ENCODE peak calls at places on chromosomes 11 and 22, in four cellular contexts. K is HCT116, W is A549, O is IMR-90. C is an unnamed sample.

GRCh38 chr11:12122083-12122482 is 11.7 kb downstream of the MICAL2 start:
- DNase-seq in K (peak), W (peak), O (no peak), C (peak)

GRCh38 chr22:39519681-39520053 is 695 bp upstream of the ATF4 start:
- DNase-seq in K (no peak), W (peak), O (no peak), C (peak)

GRCh38 chr11:13440100-13440855 is 22.7 kb downstream of the BTBD10 start:
- DNase-seq in K (peak), W (peak), O (peak), C (no peak)

GRCh38 chr11:27276141-27276540 is 86.9 kb downstream of the CCDC34 start:
- DNase-seq in K (no peak), W (no peak), O (no peak), C (no peak)

GRCh38 chr22:27752771-27753170 is 48.8 kb downstream of the MN1 start:
- DNase-seq in K (no peak), W (no peak), O (no peak), C (no peak)

GRCh38 chr11:117820071-117820470 is 4.5 kb downstream of the FXYD2 start:
- DNase-seq in K (no peak), W (no peak), O (no peak), C (no peak)

GRCh38 chr11:85029964-85030363 is 597.2 kb downstream of the DLG2 start:
- DNase-seq in K (no peak), W (no peak), O (peak), C (no peak)

GRCh38 chr11:103051986-103052385 is 40.0 kb downstream of the DCUN1D5 start:
- DNase-seq in K (no peak), W (no peak), O (peak), C (no peak)

GRCh38 chr11:60993611-60994010 is 22.1 kb downstream of the CD6 start:
- DNase-seq in K (no peak), W (no peak), O (no peak), C (no peak)

GRCh38 chr11:57544566-57544965 is 7.2 kb downstream of the SMTNL1 start:
- DNase-seq in K (no peak), W (no peak), O (no peak), C (no peak)

GRCh38 chr11:129951201-129951882 is 51.3 kb downstream of the PRDM10 start:
- DNase-seq in K (no peak), W (no peak), O (no peak), C (no peak)

GRCh38 chr22:19527861-19528417 is 3.7 kb upstream of the CLDN5 start:
- DNase-seq in K (no peak), W (no peak), O (peak), C (no peak)

GRCh38 chr22:43998865-43999264 is 25.2 kb upstream of the PARVB start:
- DNase-seq in K (no peak), W (no peak), O (no peak), C (no peak)

GRCh38 chr11:114088836-114089235 is 29.3 kb downstream of the ZBTB16 start:
- DNase-seq in K (no peak), W (no peak), O (no peak), C (no peak)

GRCh38 chr11:75371930-75372876 is 20.7 kb upstream of the ARRB1 start:
- DNase-seq in K (no peak), W (peak), O (no peak), C (no peak)

GRCh38 chr11:16791494-16791961 is 53.1 kb downstream of the C11orf58 start:
- DNase-seq in K (peak), W (peak), O (peak), C (no peak)

GRCh38 chr11:28559497-28559896 is 451.3 kb downstream of the METTL15 start:
- DNase-seq in K (no peak), W (no peak), O (peak), C (no peak)

GRCh38 chr11:22668005-22668796 is 1.8 kb downstream of the GAS2 start:
- DNase-seq in K (no peak), W (no peak), O (no peak), C (no peak)

GRCh38 chr11:22666320-22666699 is at the start of gene GAS2:
- DNase-seq in K (no peak), W (no peak), O (peak), C (no peak)

GRCh38 chr11:22670803-22671202 is 4.4 kb downstream of the GAS2 start:
- DNase-seq in K (no peak), W (no peak), O (peak), C (no peak)

GRCh38 chr11:22669368-22669767 is 3.0 kb downstream of the GAS2 start:
- DNase-seq in K (no peak), W (no peak), O (no peak), C (no peak)

GRCh38 chr11:22666700-22667439 is 459 bp downstream of the GAS2 start:
- DNase-seq in K (no peak), W (no peak), O (no peak), C (no peak)
- TF ChIP-seq POLR2A in K (no peak), W (no peak), O (no peak), C (no peak)

GRCh38 chr22:42866100-42866499 is 9.0 kb upstream of the ARFGAP3 start:
- DNase-seq in K (no peak), W (no peak), O (no peak), C (no peak)

GRCh38 chr22:42869888-42870480 is 12.9 kb upstream of the ARFGAP3 start:
- DNase-seq in K (no peak), W (no peak), O (no peak), C (no peak)

GRCh38 chr22:42869463-42869862 is 12.4 kb upstream of the ARFGAP3 start:
- DNase-seq in K (no peak), W (no peak), O (no peak), C (no peak)

GRCh38 chr22:42871146-42872050 is 14.3 kb upstream of the ARFGAP3 start:
- DNase-seq in K (no peak), W (no peak), O (no peak), C (no peak)

GRCh38 chr22:42868751-42869251 is 11.7 kb upstream of the ARFGAP3 start:
- DNase-seq in K (no peak), W (no peak), O (peak), C (no peak)
- TF ChIP-seq POLR2A in K (no peak), W (no peak), O (no peak), C (no peak)

GRCh38 chr11:112086422-112087191 is at the start of the genes SDHD and TIMM8B:
- DNase-seq in K (peak), W (peak), O (peak), C (peak)
- TF ChIP-seq POLR2A in K (peak), W (peak), O (peak), C (peak)

GRCh38 chr11:65487467-65488272 is 11.2 kb upstream of the MALAT1 start:
- DNase-seq in K (peak), W (peak), O (peak), C (peak)
- TF ChIP-seq POLR2A in K (no peak), W (no peak), O (peak), C (no peak)

GRCh38 chr22:33848251-33848650 is 72.0 kb downstream of the LARGE1 start:
- DNase-seq in K (no peak), W (no peak), O (peak), C (no peak)
- TF ChIP-seq POLR2A in K (no peak), W (no peak), O (no peak), C (no peak)

GRCh38 chr11:108802492-108802891 is 137.6 kb downstream of the DDX10 start:
- DNase-seq in K (no peak), W (no peak), O (no peak), C (no peak)
- TF ChIP-seq POLR2A in K (no peak), W (no peak), O (no peak), C (no peak)

C was measured in erythroblast.